ENCODE peak calls at places on chromosomes 13 and 19, in four cellular contexts. K, A, N and I are unnamed samples.

GRCh38 chr13:28347456-28348371 is 147.2 kb downstream of the FLT1 start:
- DNase-seq in A (peak), N (no peak), K (no peak), I (no peak)

GRCh38 chr13:42380420-42381164 is 108.6 kb downstream of the AKAP11 start:
- DNase-seq in N (no peak), K (peak), A (no peak), I (no peak)

GRCh38 chr13:75489502-75490263 is 7.7 kb upstream of the TBC1D4 start:
- DNase-seq in K (peak), N (peak), A (peak), I (no peak)

GRCh38 chr13:40578055-40578454 is 88.4 kb downstream of the FOXO1 start:
- DNase-seq in A (no peak), N (no peak), K (no peak), I (no peak)

GRCh38 chr19:1650627-1651009 is 1.8 kb downstream of the TCF3 start:
- DNase-seq in N (no peak), A (no peak), K (no peak), I (no peak)

GRCh38 chr13:95247857-95248256 is 53.4 kb downstream of the ABCC4 start:
- DNase-seq in N (no peak), A (no peak), K (no peak), I (no peak)

GRCh38 chr19:53977991-53978731 is 13.3 kb upstream of the CACNG6 start:
- DNase-seq in N (peak), A (peak), K (no peak), I (peak)

GRCh38 chr19:33998739-33999345 is 173.5 kb upstream of the LSM14A start:
- DNase-seq in A (peak), K (no peak), N (no peak), I (no peak)

GRCh38 chr19:29724102-29724641 is 9.1 kb upstream of the C19orf12 start:
- DNase-seq in A (no peak), N (no peak), K (no peak), I (no peak)

GRCh38 chr13:95485045-95485517 is 67.4 kb upstream of the CLDN10 start:
- DNase-seq in N (no peak), A (peak), K (no peak), I (no peak)

GRCh38 chr13:27172495-27172842 is 858 bp upstream of the USP12 start:
- DNase-seq in A (no peak), K (no peak), N (no peak), I (peak)

GRCh38 chr13:48356750-48357149 is 53.2 kb downstream of the RB1 start:
- DNase-seq in A (no peak), K (no peak), N (no peak), I (no peak)

GRCh38 chr13:45473627-45474026 is 8.9 kb downstream of the COG3 start:
- DNase-seq in A (no peak), N (no peak), K (no peak), I (no peak)

GRCh38 chr19:50830266-50831025 is 2.9 kb downstream of the KLK15 start:
- DNase-seq in A (no peak), K (no peak), N (no peak), I (no peak)

GRCh38 chr19:51194527-51195315 is 30.2 kb upstream of the CD33 start:
- DNase-seq in N (no peak), K (no peak), A (no peak), I (no peak)

GRCh38 chr19:18629166-18630088 is 7.4 kb upstream of the KLHL26 start:
- DNase-seq in K (no peak), N (no peak), A (peak), I (no peak)

GRCh38 chr19:7912697-7913564 is 1.7 kb upstream of the TGFBR3L start:
- DNase-seq in A (no peak), N (peak), K (no peak), I (no peak)

GRCh38 chr19:18995804-18996241 is 37.5 kb downstream of the SUGP2 start:
- DNase-seq in K (peak), N (peak), A (peak), I (no peak)

GRCh38 chr19:3249408-3249807 is 24.9 kb downstream of the CELF5 start:
- DNase-seq in N (no peak), A (no peak), K (no peak), I (no peak)

GRCh38 chr13:105663182-105663581 is 872.3 kb downstream of the EFNB2 start:
- DNase-seq in N (no peak), K (no peak), A (no peak), I (no peak)

GRCh38 chr13:22801402-22802003 is 379.3 kb upstream of the SGCG start:
- DNase-seq in K (no peak), A (peak), N (no peak), I (no peak)

GRCh38 chr13:109954441-109954840 is 168.1 kb upstream of the IRS2 start:
- DNase-seq in N (no peak), A (no peak), K (no peak), I (no peak)

GRCh38 chr19:2254052-2254872 is 2.0 kb downstream of the JSRP1 start:
- DNase-seq in K (no peak), A (no peak), N (no peak), I (no peak)

GRCh38 chr13:21661510-21661909 is 9.4 kb upstream of the FGF9 start:
- DNase-seq in N (no peak), A (no peak), K (no peak), I (no peak)

GRCh38 chr19:12597594-12597993 is 13.0 kb downstream of the ZNF490 start:
- DNase-seq in K (no peak), A (no peak), N (no peak), I (no peak)

GRCh38 chr19:11849264-11849615 is 714 bp downstream of the ZNF439 start:
- DNase-seq in N (no peak), A (no peak), K (no peak), I (no peak)

GRCh38 chr13:30308548-30308947 is 1.2 kb upstream of the KATNAL1 start:
- DNase-seq in A (peak), N (no peak), K (no peak), I (no peak)

GRCh38 chr13:30307966-30308290 is 577 bp upstream of the KATNAL1 start:
- DNase-seq in N (no peak), K (no peak), A (no peak), I (no peak)

GRCh38 chr13:30305456-30305855 is 1.9 kb downstream of the KATNAL1 start:
- DNase-seq in K (no peak), A (no peak), N (no peak), I (no peak)

GRCh38 chr13:30306762-30307193 is 573 bp downstream of the KATNAL1 start:
- DNase-seq in A (peak), N (peak), K (peak), I (peak)

GRCh38 chr13:30307194-30307965 is at the start of gene KATNAL1:
- DNase-seq in A (peak), K (peak), N (peak), I (no peak)
- TF ChIP-seq CTCF in A (no peak), K (no peak), N (no peak), I (no peak)

DNA sequence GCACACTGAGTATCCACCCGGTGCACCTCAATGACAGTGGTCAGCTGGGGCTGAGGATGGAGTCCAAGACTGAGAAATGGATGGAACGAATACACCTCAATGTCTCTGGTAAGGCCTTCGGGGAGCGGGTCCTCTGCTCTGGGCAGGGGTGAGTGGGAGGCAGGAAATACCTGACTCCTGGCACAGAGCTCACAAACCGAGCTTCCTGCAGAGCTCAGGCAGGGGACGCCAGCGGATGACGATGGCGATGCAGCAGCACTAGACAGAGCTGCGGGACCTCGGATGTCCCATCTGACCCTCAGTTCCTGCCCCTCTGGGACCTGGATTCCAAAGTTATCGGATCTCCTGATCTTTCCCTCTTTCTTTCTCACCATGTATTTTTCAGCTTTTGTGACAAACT is 3.8 kb downstream of the CD22 start:
- DNase-seq in N (no peak), A (no peak), K (no peak), I (no peak)
- TF ChIP-seq CTCF in N (no peak), A (no peak), K (peak), I (no peak)

GRCh38 chr13:36089130-36089529 is 42.1 kb downstream of the DCLK1 start:
- DNase-seq in K (no peak), N (no peak), A (peak), I (no peak)

GRCh38 chr13:36088001-36088400 is 43.2 kb downstream of the DCLK1 start:
- DNase-seq in N (no peak), A (peak), K (no peak), I (no peak)

GRCh38 chr13:36088463-36088862 is 42.7 kb downstream of the DCLK1 start:
- DNase-seq in K (no peak), A (no peak), N (no peak), I (no peak)

GRCh38 chr13:36084131-36084530 is 47.1 kb downstream of the DCLK1 start:
- DNase-seq in K (no peak), A (no peak), N (no peak), I (no peak)

DNA sequence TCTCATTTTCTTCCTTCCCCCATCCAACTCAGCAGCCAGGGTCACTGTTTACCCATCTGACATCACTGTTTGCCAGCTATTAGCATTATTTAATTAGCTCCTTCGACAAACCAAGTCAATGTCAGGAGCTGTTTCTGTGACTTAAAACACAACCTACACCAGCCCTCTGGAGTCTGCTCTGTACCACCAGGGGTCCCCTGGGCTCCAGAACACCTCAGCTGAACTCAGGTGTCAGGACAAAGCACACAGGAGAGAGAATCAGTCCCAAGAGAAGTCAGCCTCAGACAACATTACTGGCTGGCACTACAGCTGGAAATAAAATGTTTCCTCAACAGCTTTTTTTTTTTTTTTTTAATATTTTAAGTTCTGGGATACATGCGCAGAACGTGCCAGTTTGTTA is 45.1 kb downstream of the DCLK1 start:
- DNase-seq in K (no peak), A (no peak), N (no peak), I (no peak)
- TF ChIP-seq CTCF in K (no peak), A (no peak), N (no peak), I (no peak)

GRCh38 chr13:77492982-77493381 is 42.5 kb upstream of the SCEL start:
- DNase-seq in A (peak), N (no peak), K (peak), I (no peak)
- TF ChIP-seq CTCF in A (peak), N (peak), K (peak), I (no peak)

GRCh38 chr13:80841346-80841882 is 500.5 kb upstream of the SPRY2 start:
- DNase-seq in K (no peak), N (no peak), A (no peak), I (no peak)

GRCh38 chr13:80835902-80836301 is 495.0 kb upstream of the SPRY2 start:
- DNase-seq in N (no peak), A (no peak), K (no peak), I (no peak)

GRCh38 chr13:80840313-80840976 is 499.5 kb upstream of the SPRY2 start:
- DNase-seq in A (peak), K (no peak), N (no peak), I (no peak)
- TF ChIP-seq CTCF in A (no peak), K (no peak), N (no peak), I (no peak)

GRCh38 chr13:24742294-24742693 is 21.7 kb upstream of the RNF17 start:
- DNase-seq in N (no peak), A (no peak), K (no peak), I (no peak)
- TF ChIP-seq CTCF in N (no peak), A (no peak), K (no peak), I (no peak)

GRCh38 chr13:34028496-34029442 is 210.8 kb downstream of the RFC3 start:
- DNase-seq in A (no peak), N (no peak), K (no peak), I (no peak)
- TF ChIP-seq CTCF in A (no peak), N (no peak), K (no peak), I (no peak)

GRCh38 chr19:48600679-48601382 is 5.7 kb upstream of the SPACA4 start:
- DNase-seq in N (no peak), A (no peak), K (no peak), I (no peak)
- TF ChIP-seq CTCF in N (no peak), A (no peak), K (no peak), I (no peak)

GRCh38 chr13:37769545-37769944 is 100.0 kb downstream of the TRPC4 start:
- DNase-seq in K (no peak), A (no peak), N (no peak), I (no peak)

GRCh38 chr13:37769078-37769477 is 100.5 kb downstream of the TRPC4 start:
- DNase-seq in K (no peak), N (no peak), A (no peak), I (no peak)
- TF ChIP-seq CTCF in K (no peak), N (no peak), A (peak), I (no peak)

GRCh38 chr19:39823693-39824092 is 10.3 kb downstream of the DYRK1B start:
- DNase-seq in K (no peak), N (no peak), A (no peak), I (no peak)

GRCh38 chr19:39825531-39826076 is 8.4 kb downstream of the DYRK1B start:
- DNase-seq in N (no peak), A (no peak), K (no peak), I (no peak)

GRCh38 chr19:39826311-39826945 is 7.5 kb downstream of the DYRK1B start:
- DNase-seq in N (no peak), A (no peak), K (no peak), I (no peak)

GRCh38 chr19:39825093-39825463 is 8.9 kb downstream of the DYRK1B start:
- DNase-seq in K (no peak), N (no peak), A (no peak), I (no peak)

GRCh38 chr19:39824143-39825092 is 9.5 kb downstream of the DYRK1B start:
- DNase-seq in A (peak), K (peak), N (peak), I (peak)
- TF ChIP-seq CTCF in A (no peak), K (no peak), N (no peak), I (no peak)